ENCODE peak calls at places on chromosomes 7 and 10, in nine cellular contexts. One of them, this sample, is unnamed.

GRCh38 chr7:131040467-131040932 is 287.2 kb upstream of the MKLN1 start:
- DNase-seq in testis: peak
- DNase-seq in IMR-90: peak
- DNase-seq in GM12891: peak
- DNase-seq in body of pancreas: peak
- DNase-seq in tibial nerve: peak
- DNase-seq in A549: peak
- DNase-seq in right lobe of liver: no peak
- DNase-seq in gastrocnemius medialis: peak
- DNase-seq in this sample: peak

GRCh38 chr7:108296911-108297310 is 159.3 kb downstream of the NRCAM start:
- DNase-seq in GM12891: no peak
- DNase-seq in A549: no peak
- DNase-seq in testis: no peak
- DNase-seq in IMR-90: no peak
- DNase-seq in body of pancreas: no peak
- DNase-seq in tibial nerve: no peak
- DNase-seq in right lobe of liver: no peak
- DNase-seq in gastrocnemius medialis: no peak
- DNase-seq in this sample: no peak

GRCh38 chr10:102676916-102677315 is 32.6 kb downstream of the TRIM8 start:
- DNase-seq in right lobe of liver: no peak
- DNase-seq in tibial nerve: no peak
- DNase-seq in testis: no peak
- DNase-seq in gastrocnemius medialis: no peak
- DNase-seq in IMR-90: no peak
- DNase-seq in GM12891: no peak
- DNase-seq in body of pancreas: no peak
- DNase-seq in A549: no peak
- DNase-seq in this sample: no peak

GRCh38 chr7:129798616-129799349 is 154.0 kb downstream of the UBE2H start:
- DNase-seq in testis: no peak
- DNase-seq in right lobe of liver: no peak
- DNase-seq in body of pancreas: no peak
- DNase-seq in gastrocnemius medialis: no peak
- DNase-seq in GM12891: no peak
- DNase-seq in IMR-90: no peak
- DNase-seq in tibial nerve: no peak
- DNase-seq in A549: no peak
- DNase-seq in this sample: no peak

GRCh38 chr7:46369933-46370654 is 449.0 kb upstream of the IGFBP3 start:
- DNase-seq in gastrocnemius medialis: no peak
- DNase-seq in A549: no peak
- DNase-seq in right lobe of liver: no peak
- DNase-seq in IMR-90: peak
- DNase-seq in body of pancreas: no peak
- DNase-seq in tibial nerve: no peak
- DNase-seq in GM12891: no peak
- DNase-seq in testis: no peak
- DNase-seq in this sample: no peak

GRCh38 chr7:157541295-157541608 is 204.4 kb downstream of the DNAJB6 start:
- DNase-seq in A549: no peak
- DNase-seq in IMR-90: no peak
- DNase-seq in gastrocnemius medialis: no peak
- DNase-seq in tibial nerve: no peak
- DNase-seq in right lobe of liver: no peak
- DNase-seq in body of pancreas: no peak
- DNase-seq in testis: no peak
- DNase-seq in GM12891: no peak
- DNase-seq in this sample: no peak

GRCh38 chr10:7181416-7181815 is 229.4 kb downstream of the SFMBT2 start:
- DNase-seq in body of pancreas: no peak
- DNase-seq in IMR-90: no peak
- DNase-seq in tibial nerve: no peak
- DNase-seq in A549: no peak
- DNase-seq in testis: no peak
- DNase-seq in gastrocnemius medialis: no peak
- DNase-seq in right lobe of liver: no peak
- DNase-seq in GM12891: no peak
- DNase-seq in this sample: no peak

GRCh38 chr10:43407576-43408330 is 1.2 kb downstream of the HNRNPF start:
- DNase-seq in right lobe of liver: peak
- DNase-seq in body of pancreas: peak
- DNase-seq in IMR-90: peak
- DNase-seq in tibial nerve: peak
- DNase-seq in GM12891: peak
- DNase-seq in A549: peak
- DNase-seq in testis: peak
- DNase-seq in gastrocnemius medialis: peak
- DNase-seq in this sample: peak

GRCh38 chr7:149741629-149742028 is 31.8 kb downstream of the ZNF467 start:
- DNase-seq in A549: no peak
- DNase-seq in tibial nerve: no peak
- DNase-seq in testis: no peak
- DNase-seq in right lobe of liver: no peak
- DNase-seq in IMR-90: no peak
- DNase-seq in body of pancreas: peak
- DNase-seq in GM12891: no peak
- DNase-seq in gastrocnemius medialis: peak
- DNase-seq in this sample: no peak

GRCh38 chr10:4704034-4704545 is 121.9 kb upstream of the AKR1E2 start:
- DNase-seq in gastrocnemius medialis: no peak
- DNase-seq in GM12891: no peak
- DNase-seq in A549: peak
- DNase-seq in body of pancreas: peak
- DNase-seq in tibial nerve: no peak
- DNase-seq in IMR-90: peak
- DNase-seq in right lobe of liver: no peak
- DNase-seq in testis: no peak
- DNase-seq in this sample: no peak
- TF ChIP-seq POLR2A in gastrocnemius medialis: no peak
- TF ChIP-seq POLR2A in GM12891: no peak
- TF ChIP-seq POLR2A in A549: no peak
- TF ChIP-seq POLR2A in body of pancreas: no peak
- TF ChIP-seq POLR2A in tibial nerve: no peak
- TF ChIP-seq POLR2A in IMR-90: no peak
- TF ChIP-seq POLR2A in right lobe of liver: no peak
- TF ChIP-seq POLR2A in testis: no peak
- TF ChIP-seq POLR2A in this sample: no peak

GRCh38 chr7:4681922-4682620 is at the start of gene FOXK1:
- DNase-seq in body of pancreas: peak
- DNase-seq in IMR-90: peak
- DNase-seq in testis: peak
- DNase-seq in GM12891: peak
- DNase-seq in tibial nerve: peak
- DNase-seq in right lobe of liver: peak
- DNase-seq in gastrocnemius medialis: peak
- DNase-seq in A549: peak
- DNase-seq in this sample: peak
- TF ChIP-seq POLR2A in body of pancreas: peak
- TF ChIP-seq POLR2A in IMR-90: peak
- TF ChIP-seq POLR2A in testis: no peak
- TF ChIP-seq POLR2A in GM12891: peak
- TF ChIP-seq POLR2A in tibial nerve: peak
- TF ChIP-seq POLR2A in right lobe of liver: peak
- TF ChIP-seq POLR2A in gastrocnemius medialis: peak
- TF ChIP-seq POLR2A in A549: peak
- TF ChIP-seq POLR2A in this sample: peak

GRCh38 chr7:151411551-151411950 is 1.7 kb upstream of the WDR86 start:
- DNase-seq in gastrocnemius medialis: no peak
- DNase-seq in tibial nerve: no peak
- DNase-seq in body of pancreas: no peak
- DNase-seq in GM12891: no peak
- DNase-seq in IMR-90: no peak
- DNase-seq in A549: no peak
- DNase-seq in right lobe of liver: no peak
- DNase-seq in testis: no peak
- DNase-seq in this sample: no peak
- TF ChIP-seq POLR2A in gastrocnemius medialis: no peak
- TF ChIP-seq POLR2A in tibial nerve: no peak
- TF ChIP-seq POLR2A in body of pancreas: no peak
- TF ChIP-seq POLR2A in GM12891: no peak
- TF ChIP-seq POLR2A in IMR-90: no peak
- TF ChIP-seq POLR2A in A549: no peak
- TF ChIP-seq POLR2A in right lobe of liver: no peak
- TF ChIP-seq POLR2A in testis: no peak
- TF ChIP-seq POLR2A in this sample: no peak

GRCh38 chr10:119319920-119320258 is 112.5 kb downstream of the GRK5 start:
- DNase-seq in testis: no peak
- DNase-seq in GM12891: no peak
- DNase-seq in IMR-90: no peak
- DNase-seq in body of pancreas: no peak
- DNase-seq in tibial nerve: no peak
- DNase-seq in right lobe of liver: no peak
- DNase-seq in gastrocnemius medialis: no peak
- DNase-seq in A549: no peak
- DNase-seq in this sample: no peak

GRCh38 chr10:119325131-119325530 is 117.8 kb downstream of the GRK5 start:
- DNase-seq in right lobe of liver: no peak
- DNase-seq in gastrocnemius medialis: no peak
- DNase-seq in A549: no peak
- DNase-seq in testis: no peak
- DNase-seq in body of pancreas: no peak
- DNase-seq in GM12891: no peak
- DNase-seq in tibial nerve: no peak
- DNase-seq in IMR-90: no peak
- DNase-seq in this sample: no peak

GRCh38 chr10:119320981-119321380 is 113.6 kb downstream of the GRK5 start:
- DNase-seq in GM12891: no peak
- DNase-seq in body of pancreas: no peak
- DNase-seq in IMR-90: peak
- DNase-seq in right lobe of liver: no peak
- DNase-seq in gastrocnemius medialis: no peak
- DNase-seq in testis: no peak
- DNase-seq in tibial nerve: no peak
- DNase-seq in A549: no peak
- DNase-seq in this sample: no peak

GRCh38 chr10:119326167-119326566 is 118.8 kb downstream of the GRK5 start:
- DNase-seq in IMR-90: no peak
- DNase-seq in right lobe of liver: no peak
- DNase-seq in body of pancreas: no peak
- DNase-seq in testis: no peak
- DNase-seq in gastrocnemius medialis: no peak
- DNase-seq in tibial nerve: no peak
- DNase-seq in A549: no peak
- DNase-seq in GM12891: no peak
- DNase-seq in this sample: no peak

DNA sequence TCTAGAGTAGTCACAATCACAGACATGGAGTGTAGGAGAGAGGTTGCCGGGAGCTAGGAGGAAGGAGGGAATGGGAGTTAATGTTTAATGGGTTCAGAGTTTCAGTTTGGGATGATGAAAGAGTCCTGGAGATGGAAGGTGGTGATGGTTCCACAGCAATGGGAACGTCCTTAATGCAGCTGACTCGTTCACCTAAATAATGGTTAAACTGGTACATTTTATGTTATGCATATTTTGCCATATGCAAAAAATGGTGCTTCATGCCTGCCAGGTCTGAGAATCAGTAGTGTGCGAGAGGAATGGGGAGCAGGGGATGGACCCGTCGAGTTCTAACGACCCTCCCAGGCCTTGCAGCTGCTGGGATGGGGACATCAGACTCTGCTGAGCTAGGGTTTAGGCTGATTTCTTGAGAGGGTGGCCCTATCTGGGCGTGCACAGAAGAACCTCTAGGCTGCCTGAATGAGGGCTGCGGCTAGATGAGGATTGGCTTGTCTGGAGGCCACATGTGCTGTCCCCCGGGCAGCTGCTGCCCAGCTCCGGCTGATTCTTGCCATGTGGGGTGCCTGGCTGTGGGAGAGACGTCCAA is 115.8 kb downstream of the GRK5 start:
- DNase-seq in GM12891: no peak
- DNase-seq in right lobe of liver: no peak
- DNase-seq in A549: no peak
- DNase-seq in IMR-90: no peak
- DNase-seq in tibial nerve: no peak
- DNase-seq in testis: no peak
- DNase-seq in gastrocnemius medialis: no peak
- DNase-seq in body of pancreas: no peak
- DNase-seq in this sample: no peak
- TF ChIP-seq POLR2A in GM12891: no peak
- TF ChIP-seq POLR2A in right lobe of liver: no peak
- TF ChIP-seq POLR2A in A549: no peak
- TF ChIP-seq POLR2A in IMR-90: no peak
- TF ChIP-seq POLR2A in tibial nerve: no peak
- TF ChIP-seq POLR2A in testis: no peak
- TF ChIP-seq POLR2A in gastrocnemius medialis: no peak
- TF ChIP-seq POLR2A in body of pancreas: no peak
- TF ChIP-seq POLR2A in this sample: no peak

This sample was measured in erythroblast.